ENCODE peak calls at places on chromosomes 7 and 10, in eight cellular contexts. M, U, R, F, Y, C, V and L are unnamed samples.
A peak's percentile ranks its signal among the peaks of the same experiment; 100 is the strongest.

GRCh38 chr10:22816298-22816653 is 101.9 kb upstream of the PIP4K2A start:
- DNase-seq in C (no peak), F (no peak), M (no peak), V (no peak), R (peak; percentile 96), U (no peak), Y (peak; percentile 65), L (peak; percentile 91)

GRCh38 chr10:19775286-19775685 is 40.9 kb upstream of the PLXDC2 start:
- DNase-seq in M (no peak), C (no peak), Y (no peak), U (no peak), F (no peak), R (no peak), V (no peak), L (no peak)

GRCh38 chr7:110130669-110131068 is 960.3 kb upstream of the LRRN3 start:
- DNase-seq in C (no peak), Y (no peak), F (no peak), M (no peak), U (no peak), R (peak; percentile 5), V (no peak), L (no peak)

GRCh38 chr7:131574741-131575140 is 18.3 kb upstream of the PODXL start:
- DNase-seq in M (no peak), V (no peak), R (no peak), Y (no peak), C (no peak), F (no peak), U (no peak), L (no peak)

GRCh38 chr7:51356849-51357516 is 40.4 kb upstream of the COBL start:
- DNase-seq in Y (peak; percentile 20), M (no peak), F (no peak), R (no peak), U (peak; percentile 74), V (no peak), C (no peak), L (no peak)

GRCh38 chr10:22252286-22252800 is 34.5 kb upstream of the EBLN1 start:
- DNase-seq in F (no peak), U (peak; percentile 33), M (peak; percentile 61), V (peak; percentile 77), R (no peak), Y (peak; percentile 53), C (peak; percentile 69), L (no peak)

GRCh38 chr7:119090851-119091250 is 866.3 kb downstream of the ANKRD7 start:
- DNase-seq in F (no peak), U (no peak), V (no peak), M (no peak), R (no peak), Y (peak; percentile 17), C (no peak), L (no peak)

GRCh38 chr10:6036861-6037321 is 25.3 kb downstream of the IL2RA start:
- DNase-seq in V (no peak), Y (no peak), F (no peak), C (no peak), M (no peak), U (no peak), R (no peak), L (no peak)

GRCh38 chr10:71581376-71581775 is 138.2 kb downstream of the C10orf105 start:
- DNase-seq in M (no peak), Y (no peak), F (no peak), U (no peak), V (no peak), R (no peak), C (no peak), L (no peak)

GRCh38 chr10:83957168-83957750 is 182.1 kb upstream of the GHITM start:
- DNase-seq in U (no peak), M (no peak), R (no peak), C (no peak), F (no peak), Y (no peak), V (no peak), L (no peak)

GRCh38 chr10:124642076-124642710 is 102.0 kb downstream of the FAM53B start:
- DNase-seq in R (no peak), C (peak; percentile 97), V (no peak), F (no peak), M (no peak), U (no peak), Y (no peak), L (no peak)

GRCh38 chr7:135285547-135285946 is 51.9 kb downstream of the STRA8 start:
- DNase-seq in M (no peak), V (no peak), C (no peak), Y (no peak), R (no peak), F (no peak), U (no peak), L (no peak)

GRCh38 chr7:400901-401485 is 111.0 kb downstream of the FOXL3 start:
- DNase-seq in U (peak; percentile 19), M (no peak), Y (no peak), V (no peak), C (no peak), R (no peak), F (no peak), L (no peak)

GRCh38 chr10:18140957-18141888 is 999 bp downstream of the CACNB2 start:
- DNase-seq in M (no peak), R (no peak), Y (no peak), C (peak; percentile 6), U (no peak), F (no peak), V (peak; percentile 35), L (no peak)

GRCh38 chr10:43585046-43585445 is 10.6 kb upstream of the ZNF239 start:
- DNase-seq in M (no peak), R (peak; percentile 64), U (no peak), C (no peak), Y (no peak), V (no peak), F (no peak), L (no peak)

GRCh38 chr10:103859161-103860141 is 4.1 kb upstream of the SH3PXD2A start:
- DNase-seq in U (peak; percentile 67), M (no peak), R (peak; percentile 74), F (no peak), Y (peak; percentile 75), C (peak; percentile 47), V (peak; percentile 66), L (peak; percentile 71)
- H3K27me3 ChIP-seq in U (peaks cover 19% of the 10 kb centered on the region), M (no peaks in the 10 kb centered on the region), R (no peaks in the 10 kb centered on the region), F (no peaks in the 10 kb centered on the region), Y (no peaks in the 10 kb centered on the region), C (no peaks in the 10 kb centered on the region), V (no peaks in the 10 kb centered on the region), L (peaks cover 19% of the 10 kb centered on the region)

DNA sequence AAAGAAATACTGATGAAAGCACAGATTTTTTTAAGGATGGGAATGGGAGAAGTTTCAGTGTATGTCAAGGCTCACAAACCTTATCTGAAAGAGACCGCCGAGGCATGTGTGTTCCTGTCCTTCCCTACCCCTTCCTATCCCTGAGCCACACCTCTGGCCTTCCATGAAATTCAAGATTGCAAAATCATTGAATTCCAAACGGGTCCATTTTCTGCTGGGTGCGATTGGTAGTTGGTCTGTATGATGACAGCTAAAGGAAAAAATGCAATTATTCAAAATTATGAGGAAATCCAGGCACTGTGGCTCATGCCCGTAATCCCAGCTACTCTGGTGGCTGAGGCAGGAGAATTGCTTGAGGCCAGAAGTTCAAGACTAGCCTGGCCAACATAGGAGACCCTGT is 170.1 kb downstream of the ARHGAP12 start:
- DNase-seq in M (no peak), F (no peak), Y (peak; percentile 22), V (no peak), U (no peak), R (no peak), C (no peak), L (no peak)
- H3K4me1 ChIP-seq in M (peaks cover 40% of the 10 kb centered on the region), F (peaks cover 12% of the 10 kb centered on the region), Y (peaks cover 11% of the 10 kb centered on the region), V (peaks cover 3% of the 10 kb centered on the region), U (peaks cover 9% of the 10 kb centered on the region), R (peaks cover 5% of the 10 kb centered on the region), C (peaks cover 27% of the 10 kb centered on the region), L (peaks cover 42% of the 10 kb centered on the region)

DNA sequence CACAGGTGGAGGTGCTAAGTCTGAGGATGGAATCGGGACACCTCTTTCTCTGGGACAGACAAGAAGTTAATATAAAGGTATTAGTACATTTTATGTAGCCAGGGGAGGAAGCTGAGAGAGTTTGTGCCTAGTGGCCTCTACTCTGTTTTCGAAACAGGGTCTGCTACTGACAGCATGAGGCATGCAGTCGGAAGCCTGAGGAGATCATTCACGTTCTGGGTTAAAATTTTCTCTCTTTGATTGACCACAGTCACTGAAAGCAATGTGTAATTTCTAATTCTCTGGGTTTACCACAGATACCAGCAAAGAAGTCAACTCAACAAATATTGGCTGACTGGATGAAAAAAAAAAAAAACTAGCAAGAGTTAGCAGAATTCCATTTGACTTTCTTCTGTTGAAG is 53.3 kb upstream of the KCTD7 start:
- DNase-seq in Y (no peak), R (no peak), U (no peak), F (no peak), C (no peak), M (no peak), V (no peak), L (no peak)
- H3K36me3 ChIP-seq in Y (no peaks in the 10 kb centered on the region), R (peaks cover 27% of the 10 kb centered on the region), U (peaks cover 43% of the 10 kb centered on the region), F (peaks cover 20% of the 10 kb centered on the region), C (peaks cover 5% of the 10 kb centered on the region), M (peaks cover 8% of the 10 kb centered on the region), V (no peaks in the 10 kb centered on the region), L (peaks cover 33% of the 10 kb centered on the region)

GRCh38 chr10:132942101-132942739 is at the start of gene CFAP46:
- DNase-seq in M (peak; percentile 55), V (no peak), R (peak; percentile 44), F (no peak), Y (peak; percentile 83), U (peak; percentile 62), C (peak; percentile 75), L (no peak)

GRCh38 chr10:132942740-132943554 is 577 bp upstream of the CFAP46 start:
- DNase-seq in F (no peak), R (no peak), U (no peak), V (no peak), M (no peak), C (no peak), Y (no peak), L (no peak)

GRCh38 chr10:132945125-132945893 is 2.9 kb upstream of the CFAP46 start:
- DNase-seq in V (no peak), R (no peak), U (no peak), F (no peak), Y (no peak), C (no peak), M (no peak), L (no peak)

GRCh38 chr10:132944510-132944909 is 2.1 kb upstream of the CFAP46 start:
- DNase-seq in M (no peak), Y (no peak), V (no peak), F (no peak), R (no peak), C (no peak), U (no peak), L (no peak)

DNA sequence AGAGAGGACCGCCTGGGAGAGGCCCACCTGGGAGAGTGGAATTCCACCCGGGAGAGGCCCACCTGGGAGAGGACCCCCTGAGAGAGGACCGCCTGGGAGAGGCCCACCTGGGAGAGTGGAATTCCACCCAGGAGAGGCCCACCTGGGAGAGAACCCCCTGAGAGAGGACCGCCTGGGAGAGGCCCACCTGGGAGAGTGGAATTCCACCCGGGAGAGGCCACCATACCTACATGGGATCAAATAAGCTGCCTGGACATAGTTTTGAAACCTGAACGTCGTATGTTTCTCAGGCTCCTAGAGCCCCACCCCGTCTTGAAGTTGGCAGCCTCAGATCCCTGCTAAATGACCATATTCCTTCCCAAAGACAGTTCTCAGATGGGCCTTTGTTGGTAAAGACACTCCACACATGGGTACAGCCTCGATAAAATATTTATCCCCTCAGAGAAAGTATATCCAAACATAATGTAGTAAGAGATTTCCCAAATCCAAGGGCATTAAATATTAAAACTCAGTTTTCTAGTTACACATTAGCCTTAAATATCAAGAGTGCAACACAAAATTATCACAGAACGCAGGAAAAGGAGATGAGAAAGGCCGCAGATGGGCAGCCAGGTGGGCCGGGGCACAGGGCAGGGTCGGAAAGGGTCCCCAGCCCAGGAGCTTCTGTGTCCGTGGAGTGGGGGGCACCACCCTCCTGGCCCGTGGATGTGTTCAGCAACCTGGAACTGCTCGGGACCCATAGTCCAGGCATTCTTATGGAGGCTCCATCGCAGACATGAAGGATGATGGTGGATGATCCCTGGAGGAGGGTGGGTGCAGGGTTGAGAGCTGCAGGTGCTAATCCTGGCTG is 1.4 kb upstream of the CFAP46 start:
- DNase-seq in V (no peak), C (no peak), M (no peak), Y (no peak), R (no peak), F (no peak), U (no peak), L (no peak)
- H3K27me3 ChIP-seq in V (no peaks in the 10 kb centered on the region), C (no peaks in the 10 kb centered on the region), M (peaks cover 14% of the 10 kb centered on the region), Y (peaks cover 1% of the 10 kb centered on the region), R (peaks cover 2% of the 10 kb centered on the region), F (no peaks in the 10 kb centered on the region), U (peaks cover 81% of the 10 kb centered on the region), L (peaks cover 19% of the 10 kb centered on the region)